ENCODE peak calls at places on chromosomes 7 and 10, in ten cellular contexts. Q is heart left ventricle, I is esophagus squamous epithelium, A is uterus, T is A549, M is endothelial cell of umbilical vein, Y is IMR-90, W is stomach, D is right lobe of liver, Z is sigmoid colon. O is an unnamed sample. For H3K4me1, the result is how much of the 10 kb centered on the place peaks cover.

GRCh38 chr7:157650131-157650631 is 313.4 kb downstream of the DNAJB6 start:
- DNase-seq in Q (no peak), I (no peak), A (no peak), T (no peak), M (no peak), Y (no peak), W (no peak), D (no peak), Z (no peak), O (no peak)

GRCh38 chr7:103889451-103889850 is 100.0 kb downstream of the RELN start:
- DNase-seq in Q (no peak), I (no peak), A (no peak), T (no peak), M (no peak), Y (no peak), W (no peak), D (no peak), Z (no peak), O (no peak)

GRCh38 chr10:27446091-27446918 is 57.8 kb upstream of the RAB18 start:
- DNase-seq in Q (no peak), I (no peak), A (no peak), T (peak), M (peak), Y (peak), W (no peak), D (no peak), Z (no peak), O (no peak)

GRCh38 chr10:12681250-12681649 is 320.3 kb downstream of the CCDC3 start:
- DNase-seq in Q (no peak), I (no peak), A (no peak), T (no peak), M (no peak), Y (no peak), W (no peak), D (no peak), Z (no peak), O (no peak)

GRCh38 chr7:135681758-135682157 is 19.4 kb downstream of the STMP1 start:
- DNase-seq in Q (no peak), I (no peak), A (no peak), T (no peak), M (no peak), Y (no peak), W (no peak), D (no peak), Z (no peak), O (no peak)

GRCh38 chr7:28705350-28705749 is 252.8 kb downstream of the TRIL start:
- DNase-seq in Q (no peak), I (no peak), A (no peak), T (no peak), M (no peak), Y (no peak), W (no peak), D (no peak), Z (no peak), O (no peak)

GRCh38 chr7:18771834-18772566 is 276.5 kb downstream of the HDAC9 start:
- DNase-seq in Q (no peak), I (no peak), A (no peak), T (no peak), M (no peak), Y (no peak), W (no peak), D (no peak), Z (no peak), O (no peak)

GRCh38 chr7:139264220-139264619 is 33.2 kb downstream of the UBN2 start:
- DNase-seq in Q (no peak), I (no peak), A (no peak), T (no peak), M (no peak), Y (no peak), W (no peak), D (no peak), Z (no peak), O (no peak)

GRCh38 chr10:84600947-84601346 is 272.6 kb downstream of the CCSER2 start:
- DNase-seq in Q (no peak), I (no peak), A (no peak), T (no peak), M (no peak), Y (no peak), W (no peak), D (no peak), Z (no peak), O (no peak)

GRCh38 chr10:103839867-103840746 is 15.3 kb downstream of the SH3PXD2A start:
- DNase-seq in Q (peak), I (no peak), A (no peak), T (no peak), M (no peak), Y (no peak), W (peak), D (no peak), Z (peak), O (no peak)

GRCh38 chr10:109773818-109774440 is 149.4 kb downstream of the XPNPEP1 start:
- DNase-seq in Q (no peak), I (no peak), A (no peak), T (peak), M (peak), Y (peak), W (no peak), D (no peak), Z (no peak), O (no peak)
- H3K27ac ChIP-seq in Q (no peak), I (no peak), A (no peak), T (no peak), M (no peak), Y (no peak), W (no peak), D (no peak), Z (no peak), O (no peak)

GRCh38 chr7:66095010-66095409 is 19.4 kb downstream of the ASL start:
- DNase-seq in Q (no peak), I (no peak), A (no peak), T (no peak), M (no peak), Y (no peak), W (no peak), D (no peak), Z (no peak), O (no peak)
- TF ChIP-seq POLR2A in Q (no peak), I (no peak), A (no peak), T (no peak), M (no peak), Y (no peak), W (no peak), D (no peak), Z (no peak), O (no peak)

DNA sequence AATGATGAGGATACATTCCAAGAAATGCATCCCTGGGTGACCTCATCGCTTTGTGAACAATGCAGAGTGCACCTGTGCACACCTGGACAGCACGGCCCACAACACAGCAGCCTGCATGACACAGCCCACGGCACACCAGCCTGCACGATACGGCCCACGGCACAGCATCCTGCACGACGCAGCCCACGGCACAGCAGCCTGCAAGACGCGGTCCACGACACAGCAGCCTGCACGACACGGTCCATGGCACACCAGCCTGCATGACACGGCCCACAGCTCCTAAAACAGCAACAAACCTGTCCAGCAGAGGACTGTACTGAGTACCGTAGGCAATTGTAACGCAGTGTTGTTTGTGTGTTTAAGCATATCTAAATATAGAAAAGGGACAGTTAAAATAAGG is 134.7 kb upstream of the PPP2R2D start:
- DNase-seq in Q (no peak), I (no peak), A (no peak), T (no peak), M (no peak), Y (no peak), W (no peak), D (no peak), Z (peak), O (no peak)
- H3K4me1 ChIP-seq in Q (under half), I (under half), A (under half), T (under half), M (under half), Y (under half), W (under half), D (under half), Z (under half), O (under half)

GRCh38 chr10:116777006-116777405 is 34.6 kb upstream of the HSPA12A start:
- DNase-seq in Q (no peak), I (no peak), A (no peak), T (no peak), M (no peak), Y (no peak), W (no peak), D (no peak), Z (peak), O (no peak)

GRCh38 chr10:116773306-116773705 is 30.9 kb upstream of the HSPA12A start:
- DNase-seq in Q (no peak), I (no peak), A (no peak), T (no peak), M (no peak), Y (no peak), W (no peak), D (no peak), Z (peak), O (no peak)

GRCh38 chr10:116772901-116773300 is 30.5 kb upstream of the HSPA12A start:
- DNase-seq in Q (no peak), I (no peak), A (no peak), T (no peak), M (no peak), Y (no peak), W (no peak), D (no peak), Z (peak), O (no peak)

GRCh38 chr10:116774728-116775151 is 32.4 kb upstream of the HSPA12A start:
- DNase-seq in Q (no peak), I (no peak), A (no peak), T (no peak), M (no peak), Y (no peak), W (no peak), D (no peak), Z (peak), O (peak)

DNA sequence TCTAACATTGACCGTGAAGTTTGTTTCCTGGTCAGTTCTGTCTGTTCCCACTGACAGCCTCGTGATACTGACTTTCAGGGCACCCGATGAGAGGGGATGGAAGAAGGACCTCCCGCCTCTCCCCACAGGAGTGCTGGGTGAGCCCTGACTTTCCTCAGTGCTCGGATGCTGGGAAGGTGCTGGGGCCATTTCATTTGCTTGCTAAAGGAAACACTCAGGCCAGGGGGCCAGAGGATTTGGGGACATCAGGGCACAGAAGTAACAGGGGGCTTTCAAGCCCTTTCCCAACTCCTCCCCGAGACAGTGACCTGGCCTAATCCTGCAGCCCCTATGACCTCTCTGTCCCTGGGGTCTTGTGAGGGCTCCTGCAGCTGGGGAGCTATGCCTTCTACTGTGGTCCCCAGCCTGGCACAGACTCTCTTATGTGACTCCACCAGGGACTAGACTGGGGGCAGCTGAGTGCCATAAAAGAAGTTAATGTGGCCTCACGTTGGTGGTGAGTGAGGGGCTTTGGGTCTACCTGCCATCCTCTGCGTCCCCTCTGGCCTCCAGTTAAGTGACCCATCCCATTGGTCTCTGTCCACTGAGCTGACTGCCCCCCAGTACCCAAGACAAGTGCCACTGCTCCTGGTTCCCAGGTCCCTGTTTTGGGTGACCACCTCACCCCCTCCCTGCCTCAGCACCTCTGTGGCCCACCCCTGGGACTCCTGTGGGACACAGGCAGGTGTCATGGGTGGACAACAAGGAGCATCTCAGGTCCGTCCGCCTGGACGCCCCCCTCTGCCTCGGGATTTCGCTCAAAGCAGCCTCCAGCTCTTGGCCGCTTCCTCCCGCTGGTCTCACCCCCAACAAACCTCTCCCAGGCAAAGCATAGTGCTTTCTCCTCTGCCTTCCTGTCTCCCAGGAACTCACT is 33.4 kb upstream of the HSPA12A start:
- DNase-seq in Q (no peak), I (no peak), A (no peak), T (no peak), M (no peak), Y (no peak), W (no peak), D (no peak), Z (peak), O (no peak)
- H3K27ac ChIP-seq in Q (no peak), I (no peak), A (no peak), T (peak), M (no peak), Y (no peak), W (no peak), D (no peak), Z (no peak), O (no peak)

GRCh38 chr7:98280791-98281756 is at the start of gene BRI3:
- DNase-seq in Q (peak), I (peak), A (peak), T (peak), M (peak), Y (peak), W (peak), D (peak), Z (peak), O (peak)
- TF ChIP-seq POLR2A in Q (peak), I (peak), A (peak), T (peak), M (peak), Y (peak), W (no peak), D (peak), Z (peak), O (peak)